ENCODE peak calls at places on chromosome 9, in four cellular contexts. One of them, this sample, is unnamed.

GRCh38 chr9:115122937-115123336 is 5.0 kb upstream of the TNC start:
- DNase-seq in HFFc6: no peak
- DNase-seq in stimulated activated CD8-positive, alpha-beta memory T cell treated with anti-CD3 and anti-CD28 coated beads, Interleukin-15, amount 100 ng/mL, for 24 hours: no peak
- DNase-seq in PC-9: no peak
- DNase-seq in this sample: no peak

GRCh38 chr9:133750927-133751649 is 12.9 kb upstream of the SARDH start:
- DNase-seq in HFFc6: no peak
- DNase-seq in stimulated activated CD8-positive, alpha-beta memory T cell treated with anti-CD3 and anti-CD28 coated beads, Interleukin-15, amount 100 ng/mL, for 24 hours: no peak
- DNase-seq in PC-9: no peak
- DNase-seq in this sample: no peak

GRCh38 chr9:131727184-131727785 is 12.6 kb downstream of the RAPGEF1 start:
- DNase-seq in HFFc6: peak
- DNase-seq in stimulated activated CD8-positive, alpha-beta memory T cell treated with anti-CD3 and anti-CD28 coated beads, Interleukin-15, amount 100 ng/mL, for 24 hours: no peak
- DNase-seq in PC-9: no peak
- DNase-seq in this sample: no peak

GRCh38 chr9:123260340-123260739 is 8.0 kb downstream of the STRBP start:
- DNase-seq in HFFc6: no peak
- DNase-seq in stimulated activated CD8-positive, alpha-beta memory T cell treated with anti-CD3 and anti-CD28 coated beads, Interleukin-15, amount 100 ng/mL, for 24 hours: no peak
- DNase-seq in PC-9: no peak
- DNase-seq in this sample: peak

GRCh38 chr9:31394040-31394473 is 990.4 kb upstream of the ACO1 start:
- DNase-seq in HFFc6: no peak
- DNase-seq in stimulated activated CD8-positive, alpha-beta memory T cell treated with anti-CD3 and anti-CD28 coated beads, Interleukin-15, amount 100 ng/mL, for 24 hours: no peak
- DNase-seq in PC-9: no peak
- DNase-seq in this sample: no peak

GRCh38 chr9:35797311-35798109 is 6.1 kb downstream of the NPR2 start:
- DNase-seq in HFFc6: no peak
- DNase-seq in stimulated activated CD8-positive, alpha-beta memory T cell treated with anti-CD3 and anti-CD28 coated beads, Interleukin-15, amount 100 ng/mL, for 24 hours: no peak
- DNase-seq in PC-9: no peak
- DNase-seq in this sample: no peak

GRCh38 chr9:78676623-78677022 is 379.7 kb downstream of the PSAT1 start:
- DNase-seq in HFFc6: peak
- DNase-seq in stimulated activated CD8-positive, alpha-beta memory T cell treated with anti-CD3 and anti-CD28 coated beads, Interleukin-15, amount 100 ng/mL, for 24 hours: no peak
- DNase-seq in PC-9: no peak
- DNase-seq in this sample: no peak

GRCh38 chr9:123642291-123643278 is 286.6 kb downstream of the CRB2 start:
- DNase-seq in HFFc6: no peak
- DNase-seq in stimulated activated CD8-positive, alpha-beta memory T cell treated with anti-CD3 and anti-CD28 coated beads, Interleukin-15, amount 100 ng/mL, for 24 hours: no peak
- DNase-seq in PC-9: no peak
- DNase-seq in this sample: peak

GRCh38 chr9:121529237-121529987 is 29.8 kb upstream of the GGTA1 start:
- DNase-seq in HFFc6: peak
- DNase-seq in stimulated activated CD8-positive, alpha-beta memory T cell treated with anti-CD3 and anti-CD28 coated beads, Interleukin-15, amount 100 ng/mL, for 24 hours: no peak
- DNase-seq in PC-9: peak
- DNase-seq in this sample: no peak

GRCh38 chr9:70511858-70512257 is 97.4 kb upstream of the KLF9 start:
- DNase-seq in HFFc6: no peak
- DNase-seq in stimulated activated CD8-positive, alpha-beta memory T cell treated with anti-CD3 and anti-CD28 coated beads, Interleukin-15, amount 100 ng/mL, for 24 hours: no peak
- DNase-seq in PC-9: no peak
- DNase-seq in this sample: no peak

GRCh38 chr9:115923903-115924668 is 229.5 kb upstream of the PAPPA start:
- DNase-seq in HFFc6: peak
- DNase-seq in stimulated activated CD8-positive, alpha-beta memory T cell treated with anti-CD3 and anti-CD28 coated beads, Interleukin-15, amount 100 ng/mL, for 24 hours: no peak
- DNase-seq in PC-9: peak
- DNase-seq in this sample: no peak

GRCh38 chr9:93898502-93899426 is 56.4 kb downstream of the BARX1 start:
- DNase-seq in HFFc6: no peak
- DNase-seq in stimulated activated CD8-positive, alpha-beta memory T cell treated with anti-CD3 and anti-CD28 coated beads, Interleukin-15, amount 100 ng/mL, for 24 hours: no peak
- DNase-seq in PC-9: no peak
- DNase-seq in this sample: no peak

GRCh38 chr9:130626249-130626982 is 38.0 kb upstream of the PRDM12 start:
- DNase-seq in HFFc6: no peak
- DNase-seq in stimulated activated CD8-positive, alpha-beta memory T cell treated with anti-CD3 and anti-CD28 coated beads, Interleukin-15, amount 100 ng/mL, for 24 hours: no peak
- DNase-seq in PC-9: no peak
- DNase-seq in this sample: no peak

GRCh38 chr9:32350682-32351081 is 33.8 kb upstream of the ACO1 start:
- DNase-seq in HFFc6: peak
- DNase-seq in stimulated activated CD8-positive, alpha-beta memory T cell treated with anti-CD3 and anti-CD28 coated beads, Interleukin-15, amount 100 ng/mL, for 24 hours: no peak
- DNase-seq in PC-9: no peak
- DNase-seq in this sample: peak

GRCh38 chr9:120374817-120375216 is 205.2 kb downstream of the CDK5RAP2 start:
- DNase-seq in HFFc6: no peak
- DNase-seq in stimulated activated CD8-positive, alpha-beta memory T cell treated with anti-CD3 and anti-CD28 coated beads, Interleukin-15, amount 100 ng/mL, for 24 hours: no peak
- DNase-seq in PC-9: no peak
- DNase-seq in this sample: no peak

GRCh38 chr9:138105561-138106505 is 228.3 kb downstream of the CACNA1B start:
- DNase-seq in HFFc6: no peak
- DNase-seq in stimulated activated CD8-positive, alpha-beta memory T cell treated with anti-CD3 and anti-CD28 coated beads, Interleukin-15, amount 100 ng/mL, for 24 hours: no peak
- DNase-seq in PC-9: no peak
- DNase-seq in this sample: no peak

GRCh38 chr9:36471359-36471758 is 71.3 kb upstream of the RNF38 start:
- DNase-seq in HFFc6: no peak
- DNase-seq in stimulated activated CD8-positive, alpha-beta memory T cell treated with anti-CD3 and anti-CD28 coated beads, Interleukin-15, amount 100 ng/mL, for 24 hours: no peak
- DNase-seq in PC-9: no peak
- DNase-seq in this sample: no peak

GRCh38 chr9:38082456-38083287 is 13.6 kb upstream of the SHB start:
- DNase-seq in HFFc6: no peak
- DNase-seq in stimulated activated CD8-positive, alpha-beta memory T cell treated with anti-CD3 and anti-CD28 coated beads, Interleukin-15, amount 100 ng/mL, for 24 hours: no peak
- DNase-seq in PC-9: no peak
- DNase-seq in this sample: no peak

GRCh38 chr9:120708526-120709224 is 5.6 kb downstream of the MEGF9 start:
- DNase-seq in HFFc6: peak
- DNase-seq in stimulated activated CD8-positive, alpha-beta memory T cell treated with anti-CD3 and anti-CD28 coated beads, Interleukin-15, amount 100 ng/mL, for 24 hours: no peak
- DNase-seq in PC-9: no peak
- DNase-seq in this sample: no peak

GRCh38 chr9:97484134-97484533 is 17.3 kb upstream of the TMOD1 start:
- DNase-seq in HFFc6: no peak
- DNase-seq in stimulated activated CD8-positive, alpha-beta memory T cell treated with anti-CD3 and anti-CD28 coated beads, Interleukin-15, amount 100 ng/mL, for 24 hours: no peak
- DNase-seq in PC-9: no peak
- DNase-seq in this sample: no peak

GRCh38 chr9:27333241-27334052 is 36.5 kb upstream of the EQTN start:
- DNase-seq in HFFc6: peak
- DNase-seq in stimulated activated CD8-positive, alpha-beta memory T cell treated with anti-CD3 and anti-CD28 coated beads, Interleukin-15, amount 100 ng/mL, for 24 hours: no peak
- DNase-seq in PC-9: peak
- DNase-seq in this sample: peak

GRCh38 chr9:5529683-5530221 is 19.4 kb downstream of the PDCD1LG2 start:
- DNase-seq in HFFc6: no peak
- DNase-seq in stimulated activated CD8-positive, alpha-beta memory T cell treated with anti-CD3 and anti-CD28 coated beads, Interleukin-15, amount 100 ng/mL, for 24 hours: no peak
- DNase-seq in PC-9: no peak
- DNase-seq in this sample: peak

GRCh38 chr9:82606071-82606470 is 456.9 kb downstream of the RASEF start:
- DNase-seq in HFFc6: no peak
- DNase-seq in stimulated activated CD8-positive, alpha-beta memory T cell treated with anti-CD3 and anti-CD28 coated beads, Interleukin-15, amount 100 ng/mL, for 24 hours: no peak
- DNase-seq in PC-9: no peak
- DNase-seq in this sample: no peak

GRCh38 chr9:34590376-34591090 is 1.0 kb upstream of the CNTFR start:
- DNase-seq in HFFc6: no peak
- DNase-seq in stimulated activated CD8-positive, alpha-beta memory T cell treated with anti-CD3 and anti-CD28 coated beads, Interleukin-15, amount 100 ng/mL, for 24 hours: no peak
- DNase-seq in PC-9: no peak
- DNase-seq in this sample: no peak

GRCh38 chr9:70117835-70118319 is 74.2 kb downstream of the MAMDC2 start:
- DNase-seq in HFFc6: peak
- DNase-seq in stimulated activated CD8-positive, alpha-beta memory T cell treated with anti-CD3 and anti-CD28 coated beads, Interleukin-15, amount 100 ng/mL, for 24 hours: no peak
- DNase-seq in PC-9: peak
- DNase-seq in this sample: no peak

GRCh38 chr9:18906656-18907395 is 126.2 kb downstream of the SAXO1 start:
- DNase-seq in HFFc6: peak
- DNase-seq in stimulated activated CD8-positive, alpha-beta memory T cell treated with anti-CD3 and anti-CD28 coated beads, Interleukin-15, amount 100 ng/mL, for 24 hours: no peak
- DNase-seq in PC-9: no peak
- DNase-seq in this sample: no peak

GRCh38 chr9:123569343-123569694 is 213.3 kb downstream of the CRB2 start:
- DNase-seq in HFFc6: peak
- DNase-seq in stimulated activated CD8-positive, alpha-beta memory T cell treated with anti-CD3 and anti-CD28 coated beads, Interleukin-15, amount 100 ng/mL, for 24 hours: no peak
- DNase-seq in PC-9: no peak
- DNase-seq in this sample: no peak

GRCh38 chr9:27870404-27870803 is 297.1 kb upstream of the C9orf72 start:
- DNase-seq in HFFc6: no peak
- DNase-seq in stimulated activated CD8-positive, alpha-beta memory T cell treated with anti-CD3 and anti-CD28 coated beads, Interleukin-15, amount 100 ng/mL, for 24 hours: no peak
- DNase-seq in PC-9: no peak
- DNase-seq in this sample: no peak

GRCh38 chr9:90095682-90096081 is 490.9 kb downstream of the GADD45G start:
- DNase-seq in HFFc6: no peak
- DNase-seq in stimulated activated CD8-positive, alpha-beta memory T cell treated with anti-CD3 and anti-CD28 coated beads, Interleukin-15, amount 100 ng/mL, for 24 hours: no peak
- DNase-seq in PC-9: no peak
- DNase-seq in this sample: no peak

GRCh38 chr9:93183663-93184438 is at the start of gene WNK2:
- DNase-seq in HFFc6: no peak
- DNase-seq in stimulated activated CD8-positive, alpha-beta memory T cell treated with anti-CD3 and anti-CD28 coated beads, Interleukin-15, amount 100 ng/mL, for 24 hours: no peak
- DNase-seq in PC-9: peak
- DNase-seq in this sample: no peak

This sample was measured in OCI-M1.